ENCODE peak calls at places on chromosome 3, in five cellular contexts. One of them, this sample, is unnamed.

GRCh38 chr3:155853214-155854146 is 747 bp downstream of the SLC33A1 start:
- DNase-seq in GM23248: peak; percentile 64
- DNase-seq in MM.1S: peak; percentile 44
- DNase-seq in neural progenitor cell: peak; percentile 74
- DNase-seq in HCT116: no peak
- DNase-seq in this sample: peak; percentile 19

GRCh38 chr3:70856414-70857162 is 544.1 kb upstream of the MDFIC2 start:
- DNase-seq in GM23248: peak; percentile 94
- DNase-seq in MM.1S: no peak
- DNase-seq in neural progenitor cell: no peak
- DNase-seq in HCT116: no peak
- DNase-seq in this sample: peak; percentile 83

GRCh38 chr3:149879872-149880271 is 66.9 kb downstream of the RNF13 start:
- DNase-seq in GM23248: peak; percentile 77
- DNase-seq in MM.1S: peak; percentile 27
- DNase-seq in neural progenitor cell: peak; percentile 64
- DNase-seq in HCT116: peak; percentile 24
- DNase-seq in this sample: peak; percentile 74

GRCh38 chr3:163605915-163606314 is 1472.4 kb downstream of the SI start:
- DNase-seq in GM23248: no peak
- DNase-seq in MM.1S: no peak
- DNase-seq in neural progenitor cell: no peak
- DNase-seq in HCT116: no peak
- DNase-seq in this sample: peak; percentile 92

GRCh38 chr3:194224937-194225422 is 89.0 kb downstream of the HES1 start:
- DNase-seq in GM23248: no peak
- DNase-seq in MM.1S: no peak
- DNase-seq in neural progenitor cell: peak; percentile 26
- DNase-seq in HCT116: no peak
- DNase-seq in this sample: no peak

GRCh38 chr3:191320316-191320715 is 8.9 kb upstream of the CCDC50 start:
- DNase-seq in GM23248: no peak
- DNase-seq in MM.1S: no peak
- DNase-seq in neural progenitor cell: no peak
- DNase-seq in HCT116: no peak
- DNase-seq in this sample: no peak

GRCh38 chr3:37625051-37625450 is 236.6 kb upstream of the CTDSPL start:
- DNase-seq in GM23248: no peak
- DNase-seq in MM.1S: no peak
- DNase-seq in neural progenitor cell: no peak
- DNase-seq in HCT116: no peak
- DNase-seq in this sample: no peak

GRCh38 chr3:129432671-129433070 is 4.2 kb upstream of the EFCAB12 start:
- DNase-seq in GM23248: no peak
- DNase-seq in MM.1S: no peak
- DNase-seq in neural progenitor cell: no peak
- DNase-seq in HCT116: no peak
- DNase-seq in this sample: no peak

GRCh38 chr3:10594915-10595314 is 89.5 kb upstream of the ATP2B2 start:
- DNase-seq in GM23248: peak; percentile 64
- DNase-seq in MM.1S: peak; percentile 87
- DNase-seq in neural progenitor cell: peak; percentile 96
- DNase-seq in HCT116: peak; percentile 62
- DNase-seq in this sample: peak; percentile 70

GRCh38 chr3:141575879-141576743 is 89.3 kb downstream of the RASA2 start:
- DNase-seq in GM23248: peak; percentile 44
- DNase-seq in MM.1S: peak; percentile 52
- DNase-seq in neural progenitor cell: no peak
- DNase-seq in HCT116: no peak
- DNase-seq in this sample: peak; percentile 24

GRCh38 chr3:129485681-129486056 is 42.8 kb upstream of the RHO start:
- DNase-seq in GM23248: peak; percentile 99
- DNase-seq in MM.1S: no peak
- DNase-seq in neural progenitor cell: no peak
- DNase-seq in HCT116: no peak
- DNase-seq in this sample: peak; percentile 96

GRCh38 chr3:188749010-188749617 is 422.7 kb upstream of the TPRG1 start:
- DNase-seq in GM23248: peak; percentile 21
- DNase-seq in MM.1S: peak; percentile 63
- DNase-seq in neural progenitor cell: peak; percentile 77
- DNase-seq in HCT116: peak; percentile 15
- DNase-seq in this sample: peak; percentile 74

GRCh38 chr3:142095866-142096265 is 53.5 kb downstream of the TFDP2 start:
- DNase-seq in GM23248: no peak
- DNase-seq in MM.1S: peak; percentile 54
- DNase-seq in neural progenitor cell: no peak
- DNase-seq in HCT116: no peak
- DNase-seq in this sample: no peak

GRCh38 chr3:71433631-71434030 is 149.9 kb downstream of the FOXP1 start:
- DNase-seq in GM23248: no peak
- DNase-seq in MM.1S: no peak
- DNase-seq in neural progenitor cell: no peak
- DNase-seq in HCT116: no peak
- DNase-seq in this sample: no peak

GRCh38 chr3:58116985-58117384 is 93.8 kb downstream of the DNASE1L3 start:
- DNase-seq in GM23248: peak; percentile 21
- DNase-seq in MM.1S: peak; percentile 12
- DNase-seq in neural progenitor cell: no peak
- DNase-seq in HCT116: no peak
- DNase-seq in this sample: no peak
- TF ChIP-seq EZH2phosphoT487 in GM23248: no peak
- TF ChIP-seq EZH2phosphoT487 in MM.1S: no peak
- TF ChIP-seq EZH2phosphoT487 in neural progenitor cell: no peak
- TF ChIP-seq EZH2phosphoT487 in HCT116: no peak
- TF ChIP-seq EZH2phosphoT487 in this sample: no peak

DNA sequence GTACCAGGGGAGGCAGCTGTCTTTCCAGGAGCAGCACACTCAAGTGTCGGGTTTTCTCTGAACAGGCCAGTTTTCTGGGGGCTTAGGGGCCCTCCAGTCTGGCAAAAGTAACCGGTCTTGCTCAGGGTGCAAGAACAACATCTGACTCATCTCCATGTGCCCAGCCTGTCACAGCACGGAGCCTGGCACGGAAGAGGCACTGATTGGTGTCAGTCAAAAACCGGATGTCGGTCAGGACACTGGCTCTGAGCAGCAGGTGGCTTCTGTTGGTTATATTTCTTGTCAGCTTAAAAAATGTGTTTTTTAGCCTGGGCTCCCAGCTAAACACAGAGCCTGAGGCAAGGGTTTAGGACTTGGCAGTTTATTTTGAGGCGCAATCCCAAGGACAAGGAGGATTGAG is 139.9 kb downstream of the FBLN2 start:
- DNase-seq in GM23248: no peak
- DNase-seq in MM.1S: peak; percentile 30
- DNase-seq in neural progenitor cell: no peak
- DNase-seq in HCT116: no peak
- DNase-seq in this sample: no peak
- TF ChIP-seq EZH2 in GM23248: no peak
- TF ChIP-seq EZH2 in MM.1S: no peak
- TF ChIP-seq EZH2 in neural progenitor cell: no peak
- TF ChIP-seq EZH2 in HCT116: no peak
- TF ChIP-seq EZH2 in this sample: no peak

GRCh38 chr3:69087030-69087791 is 2.5 kb downstream of the ARL6IP5 start:
- DNase-seq in GM23248: no peak
- DNase-seq in MM.1S: peak; percentile 51
- DNase-seq in neural progenitor cell: no peak
- DNase-seq in HCT116: no peak
- DNase-seq in this sample: no peak

GRCh38 chr3:69085543-69086132 is 901 bp downstream of the ARL6IP5 start:
- DNase-seq in GM23248: peak; percentile 64
- DNase-seq in MM.1S: peak; percentile 34
- DNase-seq in neural progenitor cell: peak; percentile 29
- DNase-seq in HCT116: no peak
- DNase-seq in this sample: no peak

GRCh38 chr3:69090021-69090420 is 5.3 kb downstream of the ARL6IP5 start:
- DNase-seq in GM23248: peak; percentile 82
- DNase-seq in MM.1S: no peak
- DNase-seq in neural progenitor cell: no peak
- DNase-seq in HCT116: no peak
- DNase-seq in this sample: peak; percentile 54

GRCh38 chr3:69086133-69086722 is 1.5 kb downstream of the ARL6IP5 start:
- DNase-seq in GM23248: peak; percentile 94
- DNase-seq in MM.1S: peak; percentile 63
- DNase-seq in neural progenitor cell: peak; percentile 13
- DNase-seq in HCT116: peak; percentile 72
- DNase-seq in this sample: peak; percentile 76

GRCh38 chr3:69088033-69088432 is 3.3 kb downstream of the ARL6IP5 start:
- DNase-seq in GM23248: peak; percentile 77
- DNase-seq in MM.1S: peak; percentile 41
- DNase-seq in neural progenitor cell: no peak
- DNase-seq in HCT116: no peak
- DNase-seq in this sample: peak; percentile 13
- H3K9ac ChIP-seq in GM23248: peak overlapping the region; percentile 97
- H3K9ac ChIP-seq in MM.1S: peak overlapping the region; percentile 81
- H3K9ac ChIP-seq in neural progenitor cell: no peak overlapping the region
- H3K9ac ChIP-seq in HCT116: no peak overlapping the region
- H3K9ac ChIP-seq in this sample: no peak overlapping the region

GRCh38 chr3:86578071-86578470 is 412.9 kb downstream of the VGLL3 start:
- DNase-seq in GM23248: peak; percentile 19
- DNase-seq in MM.1S: no peak
- DNase-seq in neural progenitor cell: no peak
- DNase-seq in HCT116: no peak
- DNase-seq in this sample: peak; percentile 47
- TF ChIP-seq EZH2phosphoT487 in GM23248: no peak
- TF ChIP-seq EZH2phosphoT487 in MM.1S: no peak
- TF ChIP-seq EZH2phosphoT487 in neural progenitor cell: no peak
- TF ChIP-seq EZH2phosphoT487 in HCT116: no peak
- TF ChIP-seq EZH2phosphoT487 in this sample: no peak

GRCh38 chr3:45038096-45038455 is 12.0 kb downstream of the CLEC3B start:
- DNase-seq in GM23248: no peak
- DNase-seq in MM.1S: no peak
- DNase-seq in neural progenitor cell: no peak
- DNase-seq in HCT116: no peak
- DNase-seq in this sample: no peak

GRCh38 chr3:45034612-45035252 is 8.6 kb downstream of the CLEC3B start:
- DNase-seq in GM23248: no peak
- DNase-seq in MM.1S: peak; percentile 80
- DNase-seq in neural progenitor cell: no peak
- DNase-seq in HCT116: no peak
- DNase-seq in this sample: no peak

GRCh38 chr3:45032113-45032512 is 6.0 kb downstream of the CLEC3B start:
- DNase-seq in GM23248: no peak
- DNase-seq in MM.1S: no peak
- DNase-seq in neural progenitor cell: no peak
- DNase-seq in HCT116: no peak
- DNase-seq in this sample: no peak

GRCh38 chr3:45033799-45034198 is 7.7 kb downstream of the CLEC3B start:
- DNase-seq in GM23248: no peak
- DNase-seq in MM.1S: no peak
- DNase-seq in neural progenitor cell: no peak
- DNase-seq in HCT116: no peak
- DNase-seq in this sample: no peak

GRCh38 chr3:45035441-45036301 is 9.6 kb downstream of the CLEC3B start:
- DNase-seq in GM23248: no peak
- DNase-seq in MM.1S: no peak
- DNase-seq in neural progenitor cell: peak; percentile 56
- DNase-seq in HCT116: no peak
- DNase-seq in this sample: no peak
- TF ChIP-seq EZH2 in GM23248: no peak
- TF ChIP-seq EZH2 in MM.1S: no peak
- TF ChIP-seq EZH2 in neural progenitor cell: peak; percentile 62
- TF ChIP-seq EZH2 in HCT116: no peak
- TF ChIP-seq EZH2 in this sample: no peak